ENCODE peak calls at places on chromosomes 4 and X, in four cellular contexts. C is K562, W is neural progenitor cell, R is fibroblast of lung. E is an unnamed sample. For H3K4me1, the result is how much of the 10 kb centered on the place peaks cover.

GRCh38 chr4:57370691-57371090 is 260.5 kb upstream of the IGFBP7 start:
- DNase-seq in C (no peak), W (no peak), R (peak), E (no peak)

GRCh38 chr4:162782778-162783507 is 383.7 kb downstream of the NAF1 start:
- DNase-seq in C (peak), W (no peak), R (peak), E (no peak)

GRCh38 chr4:19993222-19993621 is 258.5 kb upstream of the SLIT2 start:
- DNase-seq in C (no peak), W (no peak), R (no peak), E (peak)

GRCh38 chrX:46665232-46666162 is 91.9 kb downstream of the CHST7 start:
- DNase-seq in C (no peak), W (no peak), R (no peak), E (peak)

GRCh38 chr4:180455226-180455625 is 1788.0 kb upstream of the TENM3 start:
- DNase-seq in C (no peak), W (no peak), R (no peak), E (no peak)

GRCh38 chr4:52173470-52174055 is 122.5 kb downstream of the SPATA18 start:
- DNase-seq in C (no peak), W (no peak), R (no peak), E (peak)

GRCh38 chr4:59612235-59612634 is 1587.9 kb upstream of the ADGRL3 start:
- DNase-seq in C (no peak), W (no peak), R (peak), E (no peak)

GRCh38 chr4:106809083-106809482 is 227.0 kb downstream of the DKK2 start:
- DNase-seq in C (no peak), W (peak), R (peak), E (peak)

GRCh38 chr4:10075953-10076391 is 40.6 kb downstream of the WDR1 start:
- DNase-seq in C (no peak), W (no peak), R (no peak), E (no peak)

GRCh38 chrX:1534321-1535168 is 2.4 kb downstream of the P2RY8 start:
- DNase-seq in C (no peak), W (peak), R (no peak), E (no peak)

GRCh38 chr4:110620352-110621327 is 2.2 kb downstream of the PITX2 start:
- DNase-seq in C (peak), W (peak), R (peak), E (no peak)

GRCh38 chr4:51849430-51849829 is 6.5 kb downstream of the DCUN1D4 start:
- DNase-seq in C (no peak), W (no peak), R (no peak), E (no peak)

GRCh38 chrX:6456196-6456595 is 78.7 kb downstream of the VCX3A start:
- DNase-seq in C (no peak), W (no peak), R (no peak), E (no peak)

GRCh38 chrX:86148024-86148511 is at the start of gene DACH2:
- DNase-seq in C (peak), W (peak), R (peak), E (peak)

GRCh38 chrX:17655232-17656034 is 81.9 kb upstream of the SCML1 start:
- DNase-seq in C (no peak), W (peak), R (peak), E (no peak)

GRCh38 chrX:17656556-17656955 is 80.7 kb upstream of the SCML1 start:
- DNase-seq in C (no peak), W (no peak), R (no peak), E (no peak)

GRCh38 chrX:17654116-17654515 is 83.2 kb upstream of the SCML1 start:
- DNase-seq in C (no peak), W (no peak), R (no peak), E (no peak)

DNA sequence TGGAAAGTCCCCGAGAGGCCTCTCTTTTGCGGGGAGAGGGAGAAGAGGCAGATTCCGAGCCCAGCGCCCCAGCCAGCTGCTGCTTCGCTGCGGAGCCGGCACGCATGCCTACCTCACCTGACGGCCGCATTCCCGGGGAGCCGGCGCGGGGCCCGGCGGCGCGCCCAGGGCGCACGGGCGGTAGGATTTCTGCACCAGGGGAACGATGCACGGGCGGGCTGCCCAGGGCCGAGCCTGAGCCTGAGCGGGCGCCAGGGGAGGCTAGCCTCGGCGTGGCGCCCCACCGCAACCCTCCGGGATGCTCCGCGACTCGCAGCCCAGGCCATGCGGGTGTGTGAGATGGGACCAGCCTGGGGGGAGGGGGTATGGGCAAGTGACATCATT is 81.3 kb upstream of the SCML1 start:
- DNase-seq in C (no peak), W (peak), R (no peak), E (no peak)
- TF ChIP-seq EZH2 in C (no peak), W (no peak), R (no peak), E (no peak)

GRCh38 chr4:15794905-15795304 is 16.8 kb downstream of the CD38 start:
- DNase-seq in C (no peak), W (no peak), R (peak), E (no peak)
- H3K4me3 ChIP-seq in C (no peak), W (no peak), R (no peak), E (no peak)

GRCh38 chr4:2175990-2176698 is 65.8 kb downstream of the HAUS3 start:
- DNase-seq in C (no peak), W (no peak), R (no peak), E (no peak)
- H3K4me1 ChIP-seq in C (under half), W (under half), R (under half), E (under half)

DNA sequence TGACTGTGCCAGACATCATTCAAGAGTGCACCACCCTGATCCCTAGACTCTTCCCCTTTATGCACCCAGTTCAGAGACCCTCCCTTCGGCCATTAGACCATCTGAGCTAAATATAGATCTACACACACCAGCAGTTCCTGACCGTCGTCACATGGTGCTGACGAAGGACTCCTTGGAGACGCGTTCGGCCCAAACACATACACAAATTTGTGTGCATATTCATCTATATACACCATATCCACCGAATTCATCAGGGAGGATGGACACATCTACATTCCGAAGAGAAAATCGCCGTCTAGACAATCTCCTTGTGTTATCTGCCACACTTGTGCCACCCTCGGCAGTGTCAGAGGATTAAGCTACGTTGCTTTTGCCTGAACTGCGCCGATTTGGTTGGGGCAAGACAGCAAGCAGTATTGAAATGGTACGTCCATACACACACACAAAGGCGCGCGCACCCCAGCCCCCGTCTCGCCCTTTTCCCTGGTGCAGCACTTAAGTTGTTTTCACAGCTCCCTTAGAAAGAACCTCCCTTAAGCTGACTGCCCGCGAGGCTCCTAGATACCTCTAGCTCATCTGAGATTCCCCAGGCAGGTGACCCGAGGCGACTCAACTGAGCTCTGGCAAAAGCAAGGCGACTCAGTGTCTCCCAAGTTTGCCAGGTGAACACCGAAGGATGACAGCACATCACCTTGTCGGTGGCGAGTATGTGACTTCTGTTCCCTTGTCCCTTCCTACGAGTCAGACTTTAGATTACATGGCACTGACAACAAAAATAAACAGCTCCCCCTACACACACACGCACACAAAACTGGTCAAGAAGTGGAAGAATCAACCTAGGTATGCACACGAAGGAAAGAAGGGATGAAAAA is 1.0 kb downstream of the RASGEF1B start:
- DNase-seq in C (no peak), W (peak), R (no peak), E (peak)
- TF ChIP-seq EZH2 in C (no peak), W (no peak), R (peak), E (no peak)

GRCh38 chrX:140524556-140524955 is 19.7 kb upstream of the SOX3 start:
- DNase-seq in C (no peak), W (no peak), R (peak), E (no peak)
- H3K4me3 ChIP-seq in C (no peak), W (no peak), R (no peak), E (no peak)

E was measured in A673.